ENCODE peak calls at places on chromosomes 4 and X, in four cellular contexts. One of them, this sample, is unnamed.

GRCh38 chr4:181646864-181647263 is 596.3 kb upstream of the TENM3 start:
- DNase-seq in SK-N-SH: no peak
- DNase-seq in GM23338: no peak
- DNase-seq in PC-3: no peak
- DNase-seq in this sample: no peak

GRCh38 chr4:188399834-188400233 is 260.6 kb downstream of the TRIML1 start:
- DNase-seq in GM23338: peak; percentile 81
- DNase-seq in PC-3: no peak
- DNase-seq in SK-N-SH: no peak
- DNase-seq in this sample: no peak

GRCh38 chrX:118355225-118355920 is 9.5 kb downstream of the WDR44 start:
- DNase-seq in SK-N-SH: no peak
- DNase-seq in PC-3: peak; percentile 25
- DNase-seq in GM23338: no peak
- DNase-seq in this sample: no peak

GRCh38 chrX:12978205-12979010 is 3.5 kb downstream of the TMSB4X start:
- DNase-seq in PC-3: peak; percentile 48
- DNase-seq in GM23338: peak; percentile 48
- DNase-seq in SK-N-SH: no peak
- DNase-seq in this sample: peak; percentile 75

GRCh38 chrX:134688839-134689238 is 30.6 kb upstream of the PLAC1 start:
- DNase-seq in SK-N-SH: no peak
- DNase-seq in PC-3: peak; percentile 84
- DNase-seq in GM23338: no peak
- DNase-seq in this sample: no peak

GRCh38 chr4:11615601-11616000 is 186.9 kb upstream of the HS3ST1 start:
- DNase-seq in PC-3: no peak
- DNase-seq in SK-N-SH: no peak
- DNase-seq in GM23338: no peak
- DNase-seq in this sample: no peak

GRCh38 chrX:135973025-135973547 is 702 bp downstream of the MMGT1 start:
- DNase-seq in PC-3: peak; percentile 21
- DNase-seq in GM23338: peak; percentile 1
- DNase-seq in SK-N-SH: no peak
- DNase-seq in this sample: no peak

GRCh38 chrX:79100791-79101484 is 43.5 kb upstream of the GPR174 start:
- DNase-seq in GM23338: no peak
- DNase-seq in PC-3: no peak
- DNase-seq in SK-N-SH: no peak
- DNase-seq in this sample: no peak

GRCh38 chrX:57821703-57822375 is 88.4 kb downstream of the ZXDA start:
- DNase-seq in GM23338: peak; percentile 74
- DNase-seq in SK-N-SH: peak; percentile 25
- DNase-seq in PC-3: peak; percentile 75
- DNase-seq in this sample: peak; percentile 54

GRCh38 chr4:56698329-56698728 is 17.2 kb upstream of the HOPX start:
- DNase-seq in PC-3: no peak
- DNase-seq in SK-N-SH: no peak
- DNase-seq in GM23338: no peak
- DNase-seq in this sample: no peak

GRCh38 chrX:37076983-37077382 is 68.8 kb downstream of the FAM47C start:
- DNase-seq in SK-N-SH: no peak
- DNase-seq in GM23338: no peak
- DNase-seq in PC-3: no peak
- DNase-seq in this sample: no peak

GRCh38 chr4:12884846-12885796 is 599.0 kb downstream of the RAB28 start:
- DNase-seq in SK-N-SH: no peak
- DNase-seq in PC-3: no peak
- DNase-seq in GM23338: peak; percentile 34
- DNase-seq in this sample: peak; percentile 43

GRCh38 chr4:16253127-16253960 is 27.1 kb upstream of the TAPT1 start:
- DNase-seq in PC-3: peak; percentile 77
- DNase-seq in GM23338: no peak
- DNase-seq in SK-N-SH: no peak
- DNase-seq in this sample: no peak

GRCh38 chr4:72971572-72971971 is 97.9 kb downstream of the COX18 start:
- DNase-seq in PC-3: peak; percentile 93
- DNase-seq in SK-N-SH: no peak
- DNase-seq in GM23338: no peak
- DNase-seq in this sample: no peak

GRCh38 chrX:136047969-136048368 is 62.7 kb downstream of the SLC9A6 start:
- DNase-seq in SK-N-SH: no peak
- DNase-seq in GM23338: no peak
- DNase-seq in PC-3: peak; percentile 37
- DNase-seq in this sample: no peak

GRCh38 chr4:163071308-163071707 is 95.4 kb downstream of the NAF1 start:
- DNase-seq in SK-N-SH: no peak
- DNase-seq in PC-3: peak; percentile 15
- DNase-seq in GM23338: no peak
- DNase-seq in this sample: no peak

GRCh38 chr4:658031-658667 is 15.9 kb downstream of the ATP5ME start:
- DNase-seq in PC-3: no peak
- DNase-seq in SK-N-SH: no peak
- DNase-seq in GM23338: no peak
- DNase-seq in this sample: no peak

GRCh38 chrX:154728791-154729190 is 22.1 kb downstream of the GAB3 start:
- DNase-seq in SK-N-SH: no peak
- DNase-seq in GM23338: no peak
- DNase-seq in PC-3: no peak
- DNase-seq in this sample: no peak

GRCh38 chrX:16827225-16827624 is 41.0 kb downstream of the TXLNG start:
- DNase-seq in SK-N-SH: no peak
- DNase-seq in PC-3: no peak
- DNase-seq in GM23338: no peak
- DNase-seq in this sample: no peak

GRCh38 chr4:101780284-101780683 is 10.2 kb upstream of the BANK1 start:
- DNase-seq in GM23338: no peak
- DNase-seq in PC-3: no peak
- DNase-seq in SK-N-SH: no peak
- DNase-seq in this sample: no peak

GRCh38 chr4:121270384-121270783 is 106.3 kb upstream of the TNIP3 start:
- DNase-seq in GM23338: no peak
- DNase-seq in SK-N-SH: no peak
- DNase-seq in PC-3: no peak
- DNase-seq in this sample: no peak

GRCh38 chrX:37984880-37985279 is 21.5 kb upstream of the SYTL5 start:
- DNase-seq in GM23338: no peak
- DNase-seq in SK-N-SH: no peak
- DNase-seq in PC-3: no peak
- DNase-seq in this sample: no peak

GRCh38 chr4:990746-991367 is 2.3 kb downstream of the SLC26A1 start:
- DNase-seq in GM23338: no peak
- DNase-seq in SK-N-SH: no peak
- DNase-seq in PC-3: no peak
- DNase-seq in this sample: no peak

GRCh38 chr4:145939856-145940255 is 1.2 kb upstream of the ZNF827 start:
- DNase-seq in GM23338: no peak
- DNase-seq in SK-N-SH: no peak
- DNase-seq in PC-3: peak; percentile 73
- DNase-seq in this sample: no peak

GRCh38 chr4:157004279-157005161 is 32.9 kb upstream of the PDGFC start:
- DNase-seq in PC-3: no peak
- DNase-seq in GM23338: no peak
- DNase-seq in SK-N-SH: no peak
- DNase-seq in this sample: no peak

GRCh38 chr4:76993787-76994641 is 44.5 kb downstream of the SEPTIN11 start:
- DNase-seq in GM23338: no peak
- DNase-seq in SK-N-SH: no peak
- DNase-seq in PC-3: no peak
- DNase-seq in this sample: no peak

GRCh38 chr4:2083826-2084160 is 24.7 kb downstream of the NAT8L start:
- DNase-seq in SK-N-SH: no peak
- DNase-seq in PC-3: no peak
- DNase-seq in GM23338: no peak
- DNase-seq in this sample: no peak

GRCh38 chr4:96162631-96163030 is 322.7 kb downstream of the PDHA2 start:
- DNase-seq in GM23338: peak; percentile 11
- DNase-seq in PC-3: no peak
- DNase-seq in SK-N-SH: no peak
- DNase-seq in this sample: no peak

GRCh38 chr4:91758487-91758886 is 545.3 kb upstream of the GRID2 start:
- DNase-seq in SK-N-SH: no peak
- DNase-seq in PC-3: peak; percentile 86
- DNase-seq in GM23338: no peak
- DNase-seq in this sample: no peak
- TF ChIP-seq EZH2phosphoT487 in SK-N-SH: no peak
- TF ChIP-seq EZH2phosphoT487 in PC-3: no peak
- TF ChIP-seq EZH2phosphoT487 in GM23338: no peak
- TF ChIP-seq EZH2phosphoT487 in this sample: no peak

DNA sequence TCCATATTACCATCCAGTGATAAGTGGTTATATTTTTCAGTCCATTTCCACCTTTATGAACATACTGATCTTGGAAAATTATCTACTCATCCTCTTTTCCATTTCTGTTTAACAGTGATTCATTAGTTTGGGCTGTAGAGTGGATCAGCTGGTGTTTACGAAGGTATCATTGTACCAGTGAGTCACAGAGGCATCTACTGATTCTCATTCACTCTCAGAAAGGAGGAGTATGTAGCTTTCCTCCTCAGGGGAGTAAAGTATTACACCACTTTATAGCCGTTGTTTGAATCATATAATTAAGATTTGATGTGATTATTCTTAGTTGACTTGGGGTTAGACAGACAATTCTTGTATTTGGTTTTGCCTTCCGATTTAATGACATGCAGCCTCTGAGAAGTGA is 74.7 kb downstream of the GALNT7 start:
- DNase-seq in GM23338: no peak
- DNase-seq in SK-N-SH: no peak
- DNase-seq in PC-3: peak; percentile 80
- DNase-seq in this sample: no peak
- H3K27ac ChIP-seq in GM23338: no peak overlapping the region
- H3K27ac ChIP-seq in SK-N-SH: no peak overlapping the region
- H3K27ac ChIP-seq in PC-3: peak overlapping the region; percentile 22
- H3K27ac ChIP-seq in this sample: no peak overlapping the region

GRCh38 chr4:130165381-130165780 is 1069.4 kb downstream of the C4orf33 start:
- DNase-seq in PC-3: no peak
- DNase-seq in GM23338: no peak
- DNase-seq in SK-N-SH: no peak
- DNase-seq in this sample: no peak
- TF ChIP-seq EZH2phosphoT487 in PC-3: no peak
- TF ChIP-seq EZH2phosphoT487 in GM23338: no peak
- TF ChIP-seq EZH2phosphoT487 in SK-N-SH: no peak
- TF ChIP-seq EZH2phosphoT487 in this sample: no peak

GRCh38 chr4:81032174-81032551 is 1.7 kb downstream of the BMP3 start:
- DNase-seq in SK-N-SH: no peak
- DNase-seq in PC-3: peak; percentile 4
- DNase-seq in GM23338: peak; percentile 41
- DNase-seq in this sample: peak; percentile 24

GRCh38 chr4:81032805-81033684 is 2.5 kb downstream of the BMP3 start:
- DNase-seq in GM23338: no peak
- DNase-seq in PC-3: peak; percentile 77
- DNase-seq in SK-N-SH: no peak
- DNase-seq in this sample: peak; percentile 7

GRCh38 chr4:81031389-81032173 is 1.1 kb downstream of the BMP3 start:
- DNase-seq in PC-3: no peak
- DNase-seq in GM23338: peak; percentile 49
- DNase-seq in SK-N-SH: peak; percentile 8
- DNase-seq in this sample: peak; percentile 56

GRCh38 chr4:81030617-81031388 is at the start of gene BMP3:
- DNase-seq in SK-N-SH: no peak
- DNase-seq in GM23338: peak; percentile 56
- DNase-seq in PC-3: peak; percentile 54
- DNase-seq in this sample: peak; percentile 74

DNA sequence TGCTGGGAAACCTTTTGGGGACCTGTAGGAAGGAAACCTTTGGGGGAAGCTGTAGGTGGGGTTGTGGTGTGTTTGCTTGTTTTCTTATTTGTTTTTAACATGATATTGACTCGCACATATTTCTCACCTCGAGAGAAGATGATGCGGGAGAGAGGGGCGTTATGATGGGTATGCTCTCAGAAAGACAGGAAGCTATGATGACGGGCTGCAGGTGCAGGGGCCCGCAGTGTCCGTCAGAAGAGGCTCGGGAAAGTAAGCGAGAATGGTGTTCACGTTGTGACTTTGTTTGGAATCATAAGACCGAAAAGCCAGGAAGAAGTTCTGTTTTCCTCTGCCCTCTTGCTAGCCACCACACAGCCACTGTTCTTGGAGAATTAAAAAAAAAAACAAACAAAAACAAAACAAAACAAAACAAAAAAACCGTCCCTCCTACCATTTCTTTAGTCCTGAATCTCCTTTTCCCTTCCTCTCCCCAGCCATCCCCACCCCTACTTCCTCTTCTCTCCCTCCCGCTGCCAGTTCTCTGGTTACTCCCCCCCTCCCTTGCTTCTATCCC is 369 bp upstream of the BMP3 start:
- DNase-seq in GM23338: peak; percentile 79
- DNase-seq in SK-N-SH: no peak
- DNase-seq in PC-3: no peak
- DNase-seq in this sample: peak; percentile 29
- H3K27ac ChIP-seq in GM23338: no peak overlapping the region
- H3K27ac ChIP-seq in SK-N-SH: no peak overlapping the region
- H3K27ac ChIP-seq in PC-3: no peak overlapping the region
- H3K27ac ChIP-seq in this sample: no peak overlapping the region

DNA sequence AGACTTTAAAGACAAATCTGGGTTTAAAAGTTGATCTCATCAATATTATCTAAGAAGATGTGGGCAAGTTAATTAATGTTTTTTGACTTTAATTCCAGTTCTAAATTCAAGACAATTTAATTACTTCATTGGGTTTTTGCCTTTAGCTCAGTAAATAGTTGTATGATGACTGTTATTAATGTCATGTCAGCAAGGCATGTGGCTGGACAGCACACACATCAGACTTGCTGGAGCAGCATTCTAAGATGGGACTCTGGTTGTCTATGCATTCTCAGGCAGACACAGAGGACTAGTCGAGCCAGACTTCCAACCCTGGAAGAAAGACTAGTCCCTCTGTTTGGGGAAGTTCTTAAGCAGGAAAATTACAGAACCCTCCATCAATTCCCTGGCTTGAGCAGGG is 180.7 kb upstream of the GK2 start:
- DNase-seq in SK-N-SH: no peak
- DNase-seq in PC-3: no peak
- DNase-seq in GM23338: no peak
- DNase-seq in this sample: no peak
- TF ChIP-seq EZH2phosphoT487 in SK-N-SH: no peak
- TF ChIP-seq EZH2phosphoT487 in PC-3: no peak
- TF ChIP-seq EZH2phosphoT487 in GM23338: no peak
- TF ChIP-seq EZH2phosphoT487 in this sample: no peak